ENCODE peak calls at places on chromosomes 7 and 10, in ten cellular contexts. M is CD8-positive, alpha-beta memory T cell; C is Panc1; X is CD8-positive, alpha-beta T cell; T is OCI-LY7; K is AG04450; N is effector memory CD4-positive, alpha-beta T cell; W is heart right ventricle; S is psoas muscle; I is heart left ventricle. J is an unnamed sample.

GRCh38 chr10:49328401-49329185 is 29.6 kb downstream of the C10orf71 start:
- DNase-seq in T (no peak), C (no peak), I (no peak), M (no peak), X (no peak), W (no peak), K (no peak), S (no peak), N (no peak), J (no peak)

GRCh38 chr7:137731436-137731835 is 115.3 kb downstream of the DGKI start:
- DNase-seq in W (no peak), C (no peak), I (no peak), S (no peak), N (no peak), X (no peak), M (no peak), K (no peak), T (no peak), J (no peak)

GRCh38 chr10:99917963-99918825 is 91.6 kb downstream of the DNMBP start:
- DNase-seq in X (no peak), I (peak), N (no peak), S (no peak), C (no peak), M (no peak), K (no peak), W (peak), T (no peak), J (peak)

GRCh38 chr10:121516071-121516470 is 82.2 kb downstream of the FGFR2 start:
- DNase-seq in N (no peak), X (no peak), K (no peak), I (no peak), C (no peak), W (no peak), S (no peak), T (no peak), M (no peak), J (no peak)

GRCh38 chr7:2013381-2014311 is 219.1 kb downstream of the MAD1L1 start:
- DNase-seq in I (peak), K (no peak), T (no peak), C (no peak), N (no peak), M (no peak), X (no peak), W (no peak), S (peak), J (peak)

GRCh38 chr10:68647928-68648327 is 73.1 kb upstream of the CCAR1 start:
- DNase-seq in W (no peak), K (peak), I (no peak), S (no peak), C (no peak), T (no peak), M (no peak), N (no peak), X (no peak), J (no peak)

GRCh38 chr7:116785851-116786250 is 76.5 kb upstream of the CAPZA2 start:
- DNase-seq in M (no peak), N (no peak), S (no peak), T (no peak), X (no peak), C (no peak), W (no peak), I (no peak), K (no peak), J (no peak)

GRCh38 chr7:55128693-55129394 is 110.0 kb downstream of the EGFR start:
- DNase-seq in M (no peak), I (peak), N (no peak), W (peak), K (no peak), X (no peak), S (peak), C (no peak), T (no peak), J (peak)

GRCh38 chr10:21329995-21330627 is 195.4 kb downstream of the SKIDA1 start:
- DNase-seq in N (no peak), K (peak), C (no peak), S (no peak), X (no peak), W (peak), M (no peak), I (no peak), T (no peak), J (no peak)

GRCh38 chr7:157772486-157773130 is 435.8 kb downstream of the DNAJB6 start:
- DNase-seq in C (no peak), M (no peak), T (no peak), I (no peak), N (no peak), K (no peak), S (peak), W (no peak), X (no peak), J (peak)

GRCh38 chr10:32980242-32980557 is 22.2 kb upstream of the ITGB1 start:
- DNase-seq in M (no peak), X (no peak), T (no peak), S (no peak), C (no peak), I (no peak), K (no peak), W (no peak), N (no peak), J (no peak)

GRCh38 chr7:45923290-45923689 is 2.2 kb upstream of the IGFBP3 start:
- DNase-seq in I (peak), S (peak), C (no peak), N (no peak), W (peak), X (peak), K (no peak), T (peak), M (peak), J (peak)

GRCh38 chr10:36344240-36344639 is 702.1 kb upstream of the FZD8 start:
- DNase-seq in T (no peak), S (no peak), C (no peak), M (no peak), X (no peak), W (no peak), N (no peak), I (no peak), K (no peak), J (no peak)

GRCh38 chr7:106858618-106859532 is 6.2 kb upstream of the PIK3CG start:
- DNase-seq in K (no peak), S (peak), N (no peak), C (no peak), W (peak), I (peak), M (no peak), X (no peak), T (no peak), J (peak)

GRCh38 chr7:924541-925231 is 29.8 kb downstream of the ADAP1 start:
- DNase-seq in X (peak), C (no peak), S (peak), W (no peak), K (no peak), M (no peak), T (no peak), I (peak), N (no peak), J (peak)

GRCh38 chr10:19946791-19947190 is 130.6 kb downstream of the PLXDC2 start:
- DNase-seq in S (no peak), W (no peak), I (no peak), M (no peak), X (no peak), C (no peak), N (no peak), K (no peak), T (peak), J (no peak)

GRCh38 chr10:11875183-11875498 is 52.0 kb downstream of the PROSER2 start:
- DNase-seq in C (no peak), N (no peak), I (no peak), M (no peak), T (no peak), W (no peak), X (no peak), K (no peak), S (no peak), J (no peak)

GRCh38 chr10:71743866-71744265 is 24.3 kb upstream of the C10orf105 start:
- DNase-seq in N (no peak), M (no peak), S (peak), T (no peak), K (no peak), I (no peak), X (no peak), W (no peak), C (no peak), J (no peak)

GRCh38 chr7:28890137-28890536 is 68.0 kb downstream of the TRIL start:
- DNase-seq in S (no peak), K (no peak), N (no peak), T (peak), X (no peak), W (no peak), M (no peak), C (no peak), I (no peak), J (no peak)

GRCh38 chr10:113614304-113614703 is 49.5 kb downstream of the NRAP start:
- DNase-seq in C (no peak), X (no peak), M (no peak), I (no peak), K (no peak), T (no peak), N (no peak), S (no peak), W (no peak), J (no peak)

GRCh38 chr7:69564454-69565417 is 33.5 kb upstream of the AUTS2 start:
- DNase-seq in W (peak), X (no peak), M (no peak), T (peak), N (no peak), I (peak), S (no peak), C (no peak), K (no peak), J (no peak)

GRCh38 chr10:32413513-32413912 is 32.4 kb upstream of the CCDC7 start:
- DNase-seq in M (no peak), K (peak), X (no peak), S (no peak), N (peak), I (no peak), T (no peak), C (no peak), W (no peak), J (no peak)

DNA sequence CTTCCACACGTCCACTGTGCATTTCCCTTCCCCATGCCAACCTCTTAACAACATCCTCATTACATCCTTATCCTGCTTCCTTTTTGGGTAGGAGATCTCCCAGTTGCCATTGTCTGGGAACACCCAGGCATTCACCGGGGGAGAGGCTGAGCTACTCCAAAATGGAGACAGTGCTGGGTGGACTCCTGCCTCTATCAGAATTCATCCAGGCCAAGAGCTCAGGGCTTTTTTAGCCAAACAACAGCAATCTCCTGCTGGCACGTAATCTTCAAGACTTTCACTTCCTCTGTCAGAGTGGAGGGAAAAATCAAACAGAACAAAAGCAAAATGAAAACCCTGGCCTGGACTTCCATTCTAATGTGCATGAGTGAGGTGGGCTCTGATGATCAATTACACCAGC is 244.9 kb downstream of the PRPF18 start:
- DNase-seq in C (no peak), N (no peak), S (no peak), X (no peak), I (peak), T (peak), M (no peak), K (no peak), W (peak), J (peak)
- H3K27ac ChIP-seq in C (no peak), N (no peak), S (peak), X (no peak), I (peak), T (peak), M (no peak), K (no peak), W (peak), J (peak)

GRCh38 chr7:131826960-131827359 is 270.5 kb upstream of the PODXL start:
- DNase-seq in X (no peak), W (no peak), T (no peak), N (no peak), S (no peak), M (no peak), C (no peak), I (no peak), K (no peak), J (no peak)
- H3K27ac ChIP-seq in X (no peak), W (no peak), T (no peak), N (no peak), S (no peak), M (no peak), C (no peak), I (no peak), K (no peak), J (no peak)

GRCh38 chr10:102120987-102121738 is 995 bp upstream of the LDB1 start:
- DNase-seq in W (peak), S (peak), M (no peak), T (no peak), C (no peak), X (peak), N (no peak), I (peak), K (peak), J (peak)
- H3K27ac ChIP-seq in W (peak), S (peak), M (peak), T (peak), C (peak), X (peak), N (peak), I (peak), K (peak), J (peak)

DNA sequence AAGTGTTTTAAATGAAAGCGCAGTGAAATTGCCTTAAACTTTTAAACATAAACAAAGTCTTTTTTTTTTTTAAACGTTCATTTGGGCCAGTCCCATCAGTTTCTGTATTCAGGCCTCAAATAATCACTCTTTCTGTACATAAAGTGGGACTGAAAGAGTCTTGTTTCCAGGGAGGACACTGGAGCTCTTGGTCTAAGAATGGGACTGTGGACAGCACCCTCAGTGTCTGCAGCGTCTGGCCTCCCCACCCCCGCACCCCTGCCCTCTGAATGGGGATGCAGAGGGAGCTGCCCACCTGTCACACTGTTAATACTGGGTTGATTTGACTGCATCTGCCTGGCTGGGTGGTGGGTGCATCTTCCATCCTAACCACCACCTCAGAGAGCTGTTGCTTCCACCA is 5.2 kb downstream of the ZNF365 start:
- DNase-seq in X (no peak), W (no peak), N (no peak), M (no peak), C (no peak), S (no peak), T (no peak), K (no peak), I (no peak), J (peak)
- H3K27ac ChIP-seq in X (no peak), W (no peak), N (no peak), M (no peak), C (peak), S (no peak), T (no peak), K (no peak), I (no peak), J (no peak)

GRCh38 chr10:89073719-89074118 is 83.1 kb downstream of the FAS start:
- DNase-seq in S (no peak), K (no peak), C (no peak), I (no peak), W (no peak), M (no peak), N (no peak), X (no peak), T (no peak), J (no peak)
- H3K27ac ChIP-seq in S (peak), K (no peak), C (no peak), I (peak), W (peak), M (no peak), N (no peak), X (no peak), T (no peak), J (no peak)